ENCODE peak calls at places on chromosomes 16 and 17, in four cellular contexts. I is tibial nerve, F is WTC11, S is BE2C. D is an unnamed sample.

GRCh38 chr16:19520861-19521331 is 1.0 kb downstream of the GDE1 start:
- DNase-seq in I (no peak), F (no peak), S (no peak), D (no peak)

GRCh38 chr16:24670623-24671454 is 58.6 kb upstream of the TNRC6A start:
- DNase-seq in F (peak), S (peak), I (peak), D (peak)

GRCh38 chr16:8955828-8956227 is 7.9 kb downstream of the USP7 start:
- DNase-seq in S (peak), F (no peak), I (no peak), D (no peak)

GRCh38 chr16:55488306-55488705 is 9.3 kb downstream of the MMP2 start:
- DNase-seq in I (no peak), S (no peak), F (no peak), D (peak)

GRCh38 chr16:4410335-4411075 is 5.9 kb downstream of the CORO7 start:
- DNase-seq in I (no peak), S (peak), F (no peak), D (no peak)

GRCh38 chr17:81301195-81302144 is 6.4 kb upstream of the SLC38A10 start:
- DNase-seq in I (no peak), F (no peak), S (no peak), D (no peak)

GRCh38 chr17:78322858-78323455 is 36.9 kb downstream of the SOCS3 start:
- DNase-seq in S (no peak), I (peak), F (no peak), D (no peak)

GRCh38 chr17:76246080-76247066 is 6.1 kb upstream of the RNF157 start:
- DNase-seq in I (no peak), F (no peak), S (no peak), D (peak)

GRCh38 chr17:46738544-46738943 is 79.9 kb downstream of the WNT3 start:
- DNase-seq in F (no peak), I (no peak), S (no peak), D (no peak)

GRCh38 chr16:87534030-87534653 is 41.3 kb upstream of the ZCCHC14 start:
- DNase-seq in I (no peak), F (no peak), S (no peak), D (no peak)

GRCh38 chr17:45226620-45227019 is 4.9 kb downstream of the FMNL1 start:
- DNase-seq in I (no peak), S (no peak), F (no peak), D (no peak)

GRCh38 chr16:74462361-74462760 is 41.1 kb upstream of the CLEC18B start:
- DNase-seq in I (no peak), S (no peak), F (no peak), D (no peak)

GRCh38 chr16:89985219-89985618 is 34.0 kb downstream of the DBNDD1 start:
- DNase-seq in I (no peak), S (no peak), F (no peak), D (no peak)

GRCh38 chr17:45162022-45162687 is 480 bp downstream of the HEXIM2 start:
- DNase-seq in I (no peak), S (no peak), F (no peak), D (no peak)

GRCh38 chr17:6643460-6644125 is 2.7 kb downstream of the TXNDC17 start:
- DNase-seq in I (no peak), S (no peak), F (no peak), D (no peak)